ENCODE peak calls at places on chromosome 22, in nine cellular contexts. M is left ventricle myocardium inferior, W is coronary artery, I is HCT116, U is right atrium auricular region, H is neural progenitor cell, Y is mammary epithelial cell, C is upper lobe of right lung, Z is breast epithelium. J is an unnamed sample.
A peak's percentile ranks its signal among the peaks of the same experiment; 100 is the strongest.

GRCh38 chr22:33726294-33726711 is 194.0 kb downstream of the LARGE1 start:
- DNase-seq in M (no peak), W (no peak), I (no peak), U (no peak), H (no peak), Y (peak; percentile 60), C (no peak), Z (no peak), J (peak; percentile 94)

GRCh38 chr22:45787770-45788169 is 116.1 kb downstream of the ATXN10 start:
- DNase-seq in M (no peak), W (no peak), I (no peak), U (no peak), H (no peak), Y (no peak), C (no peak), Z (no peak), J (no peak)

GRCh38 chr22:39214006-39214382 is 30.8 kb downstream of the PDGFB start:
- DNase-seq in M (no peak), W (no peak), I (no peak), U (no peak), H (no peak), Y (peak; percentile 31), C (no peak), Z (no peak), J (peak; percentile 25)

GRCh38 chr22:23580586-23581251 is 629 bp upstream of the IGLL1 start:
- DNase-seq in M (no peak), W (no peak), I (no peak), U (no peak), H (no peak), Y (no peak), C (no peak), Z (no peak), J (no peak)

GRCh38 chr22:29670615-29671014 is 49.2 kb upstream of the CABP7 start:
- DNase-seq in M (no peak), W (no peak), I (no peak), U (no peak), H (peak; percentile 87), Y (no peak), C (no peak), Z (no peak), J (no peak)

GRCh38 chr22:48391171-48391711 is 1436.4 kb downstream of the BRD1 start:
- DNase-seq in M (no peak), W (no peak), I (no peak), U (peak; percentile 49), H (no peak), Y (no peak), C (no peak), Z (no peak), J (no peak)

GRCh38 chr22:25410849-25411248 is 153.6 kb upstream of the GRK3 start:
- DNase-seq in M (no peak), W (no peak), I (no peak), U (no peak), H (no peak), Y (no peak), C (no peak), Z (no peak), J (no peak)

GRCh38 chr22:48712558-48712957 is 1115.1 kb downstream of the BRD1 start:
- DNase-seq in M (peak; percentile 5), W (no peak), I (no peak), U (no peak), H (no peak), Y (no peak), C (peak; percentile 39), Z (no peak), J (no peak)

GRCh38 chr22:45688606-45689080 is 17.0 kb downstream of the ATXN10 start:
- DNase-seq in M (no peak), W (no peak), I (peak; percentile 38), U (no peak), H (no peak), Y (peak; percentile 62), C (no peak), Z (no peak), J (peak; percentile 96)

GRCh38 chr22:19181786-19182471 is 3.4 kb upstream of the SLC25A1 start:
- DNase-seq in M (no peak), W (no peak), I (no peak), U (no peak), H (no peak), Y (no peak), C (no peak), Z (no peak), J (no peak)

DNA sequence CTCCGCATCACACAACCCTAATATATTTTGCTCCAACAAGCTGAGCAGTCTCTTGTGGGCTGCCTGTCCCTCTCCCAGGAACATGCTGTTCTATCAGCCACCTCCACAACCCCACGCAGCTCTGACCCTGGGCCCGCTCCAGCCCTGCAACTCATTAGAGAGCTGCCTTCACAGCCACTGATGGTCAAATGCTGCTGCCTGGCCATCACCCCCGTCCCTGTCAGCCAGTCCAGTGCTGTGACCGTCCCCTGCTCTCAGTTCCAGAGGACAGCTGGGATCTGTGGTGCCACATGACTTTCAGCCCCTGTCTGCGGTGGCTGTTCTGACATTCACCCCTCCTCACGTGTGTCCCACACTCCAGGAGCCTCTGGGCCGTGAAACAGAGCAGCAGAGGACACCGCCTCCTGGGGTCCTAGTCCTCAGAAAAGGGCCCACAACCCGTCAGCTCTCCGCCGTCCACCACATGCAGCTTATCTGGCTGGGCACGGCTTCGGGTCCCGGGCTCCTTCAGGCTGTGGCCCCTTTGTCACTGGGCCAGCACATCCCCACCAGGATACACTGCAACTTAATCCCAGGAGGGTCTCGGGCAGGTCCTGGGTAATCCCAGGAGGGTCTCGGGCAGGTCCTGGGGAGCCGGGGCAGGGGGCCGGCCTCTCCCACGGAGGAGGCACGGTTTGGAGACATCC is 14.9 kb downstream of the CRELD2 start:
- DNase-seq in M (peak; percentile 82), W (no peak), I (no peak), U (peak; percentile 88), H (no peak), Y (no peak), C (peak; percentile 75), Z (no peak), J (no peak)
- H3K27ac ChIP-seq in M (peak overlapping the region; percentile 97), W (peak overlapping the region; percentile 92), I (peak overlapping the region; percentile 75), U (peak overlapping the region; percentile 96), H (no peak overlapping the region), Y (no peak overlapping the region), C (peak overlapping the region; percentile 95), Z (peak overlapping the region; percentile 99), J (no peak overlapping the region)

GRCh38 chr22:20853236-20853660 is 5.4 kb downstream of the PI4KA start:
- DNase-seq in M (no peak), W (no peak), I (no peak), U (no peak), H (no peak), Y (no peak), C (no peak), Z (no peak), J (no peak)

GRCh38 chr22:20857838-20858614 is 585 bp downstream of the PI4KA start:
- DNase-seq in M (peak; percentile 85), W (peak; percentile 93), I (peak; percentile 64), U (peak; percentile 86), H (peak; percentile 95), Y (peak; percentile 19), C (peak; percentile 95), Z (peak; percentile 80), J (peak; percentile 15)

GRCh38 chr22:20857247-20857643 is 1.4 kb downstream of the PI4KA start:
- DNase-seq in M (no peak), W (no peak), I (no peak), U (no peak), H (no peak), Y (no peak), C (peak; percentile 13), Z (no peak), J (no peak)

GRCh38 chr22:20847318-20847822 is 11.2 kb downstream of the PI4KA start:
- DNase-seq in M (no peak), W (no peak), I (no peak), U (no peak), H (no peak), Y (no peak), C (no peak), Z (no peak), J (no peak)

GRCh38 chr22:20852076-20852475 is 6.5 kb downstream of the PI4KA start:
- DNase-seq in M (no peak), W (no peak), I (no peak), U (no peak), H (no peak), Y (no peak), C (no peak), Z (no peak), J (no peak)
- TF ChIP-seq CTCF in M (no peak), W (no peak), I (no peak), U (no peak), H (no peak), Y (no peak), C (no peak), Z (no peak), J (no peak)

DNA sequence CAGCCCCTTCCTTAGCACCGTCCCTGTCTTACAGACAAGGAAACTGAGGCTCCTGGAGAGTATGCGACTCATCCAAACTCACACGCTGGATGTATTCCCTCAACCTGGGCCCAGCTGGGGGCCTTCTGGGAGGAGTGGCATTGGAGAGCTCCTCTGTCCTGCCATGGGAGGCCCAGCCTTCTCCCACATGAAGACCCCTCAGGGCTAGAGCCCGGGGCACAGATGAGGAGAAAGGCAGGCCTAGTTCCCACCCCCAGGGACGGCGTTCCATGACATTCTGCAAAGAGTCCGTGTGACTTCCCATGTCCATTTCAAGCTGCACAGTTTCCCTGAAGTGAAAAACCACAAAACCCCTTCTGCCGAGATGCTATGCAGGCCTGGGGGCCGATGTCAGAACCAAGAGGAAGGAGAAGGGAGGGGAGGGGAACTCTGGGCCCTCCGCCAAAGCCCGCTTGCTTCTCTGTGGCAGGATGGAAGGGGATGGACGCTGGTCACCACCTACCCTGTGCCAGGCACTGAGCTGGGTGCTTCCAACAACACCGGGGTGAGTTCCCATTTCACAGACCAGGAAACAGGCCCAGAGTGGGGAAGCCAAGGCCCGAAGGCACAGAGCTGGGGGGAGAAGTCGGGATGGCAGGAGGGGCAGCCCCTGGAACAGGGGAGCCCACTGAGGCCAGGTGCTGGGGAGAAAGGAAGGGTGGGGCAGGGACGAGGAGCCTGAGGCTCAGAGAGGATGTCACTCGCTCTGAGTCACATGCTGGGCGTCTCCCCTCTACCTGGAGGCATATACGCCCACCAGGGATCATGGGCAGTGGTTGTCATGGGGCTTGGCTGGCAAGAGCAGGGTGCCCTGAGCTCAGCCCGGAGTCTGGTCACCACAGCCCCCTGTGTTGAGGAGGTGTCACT is 15.7 kb downstream of the RAC2 start:
- DNase-seq in M (peak; percentile 43), W (no peak), I (peak; percentile 37), U (no peak), H (no peak), Y (peak; percentile 53), C (no peak), Z (no peak), J (no peak)
- H3K27ac ChIP-seq in M (no peak overlapping the region), W (peak overlapping the region; percentile 51), I (peak overlapping the region; percentile 55), U (no peak overlapping the region), H (no peak overlapping the region), Y (peak overlapping the region; percentile 53), C (peak overlapping the region; percentile 73), Z (no peak overlapping the region), J (peak overlapping the region; percentile 45)

DNA sequence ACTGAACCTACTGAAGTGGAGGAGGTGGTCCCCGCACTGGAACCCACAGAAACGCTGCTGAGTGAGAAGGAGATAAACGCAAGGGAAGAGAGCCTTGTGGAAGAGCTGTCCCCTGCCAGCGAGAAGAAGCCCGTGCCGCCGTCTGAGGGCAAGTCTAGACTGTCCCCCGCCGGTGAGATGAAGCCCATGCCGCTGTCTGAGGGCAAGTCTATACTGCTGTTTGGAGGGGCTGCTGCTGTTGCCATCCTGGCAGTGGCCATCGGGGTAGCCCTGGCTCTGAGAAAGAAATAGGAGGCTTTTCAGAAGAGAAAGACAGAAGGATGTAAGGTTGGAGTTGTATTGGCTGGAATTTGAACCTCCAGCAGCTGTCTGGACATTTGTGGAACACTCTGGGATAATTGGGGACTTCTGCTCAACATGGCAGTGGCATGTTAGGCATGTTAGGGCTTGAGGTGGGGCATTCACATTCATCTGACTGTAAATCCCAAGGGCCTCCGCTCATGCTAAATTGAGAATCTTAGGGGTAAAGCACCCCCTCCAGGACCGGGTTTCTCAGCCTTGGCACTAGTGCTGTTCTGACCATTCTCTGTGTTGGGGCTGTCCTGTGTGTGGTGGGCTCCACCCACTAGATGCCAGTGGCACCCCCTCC is 46.9 kb downstream of the BID start:
- DNase-seq in M (no peak), W (no peak), I (no peak), U (no peak), H (no peak), Y (no peak), C (no peak), Z (no peak), J (no peak)
- TF ChIP-seq CTCF in M (no peak), W (no peak), I (no peak), U (no peak), H (no peak), Y (no peak), C (no peak), Z (no peak), J (peak; percentile 8)